ENCODE peak calls at places on chromosomes 2 and 18, in seven cellular contexts. O, N, S, Z, V, M and I are unnamed samples. For H3K4me1, the result is how much of the 10 kb centered on the place peaks cover.

GRCh38 chr2:215435261-215435808 is 533 bp downstream of the FN1 start:
- DNase-seq in N (peak), S (no peak), Z (no peak), V (no peak), O (no peak), M (no peak), I (no peak)

GRCh38 chr2:108928660-108929377 is 60.2 kb downstream of the EDAR start:
- DNase-seq in Z (no peak), M (no peak), N (no peak), V (no peak), S (no peak), O (no peak), I (no peak)

GRCh38 chr18:7512326-7512725 is 54.8 kb upstream of the PTPRM start:
- DNase-seq in S (no peak), M (no peak), N (no peak), V (no peak), Z (no peak), O (peak), I (no peak)

GRCh38 chr2:52312488-52312887 is 1280.6 kb upstream of the NRXN1 start:
- DNase-seq in N (no peak), O (no peak), M (no peak), Z (no peak), V (no peak), S (no peak), I (no peak)

GRCh38 chr2:177467646-177468045 is 75.1 kb downstream of the AGPS start:
- DNase-seq in M (no peak), S (no peak), O (no peak), V (no peak), Z (no peak), N (no peak), I (no peak)

GRCh38 chr2:151289972-151290335 is 486 bp upstream of the NMI start:
- DNase-seq in Z (no peak), N (peak), O (peak), M (no peak), S (no peak), V (no peak), I (no peak)

GRCh38 chr2:230619471-230619870 is 93.2 kb upstream of the CAB39 start:
- DNase-seq in M (no peak), O (no peak), N (no peak), S (no peak), V (no peak), Z (no peak), I (no peak)

GRCh38 chr2:152062130-152063091 is 36.4 kb downstream of the CACNB4 start:
- DNase-seq in V (no peak), N (no peak), Z (no peak), O (no peak), M (no peak), S (no peak), I (no peak)

GRCh38 chr2:170218931-170219330 is 41.0 kb downstream of the MYO3B start:
- DNase-seq in Z (no peak), M (no peak), O (no peak), S (no peak), N (no peak), V (no peak), I (no peak)

GRCh38 chr2:46275995-46276394 is 21.2 kb upstream of the EPAS1 start:
- DNase-seq in M (no peak), O (no peak), Z (no peak), N (no peak), V (no peak), S (no peak), I (no peak)

GRCh38 chr2:62642429-62643099 is 62.9 kb upstream of the EHBP1 start:
- DNase-seq in S (no peak), N (no peak), M (no peak), O (no peak), V (peak), Z (no peak), I (no peak)

GRCh38 chr2:175903384-175903936 is 98.6 kb downstream of the LNPK start:
- DNase-seq in S (no peak), N (no peak), V (no peak), M (no peak), O (no peak), Z (no peak), I (no peak)

GRCh38 chr2:40168546-40168945 is 283.3 kb downstream of the SLC8A1 start:
- DNase-seq in O (no peak), Z (no peak), S (no peak), V (no peak), M (no peak), N (no peak), I (no peak)
- TF ChIP-seq POLR2AphosphoS5 in O (no peak), Z (no peak), S (no peak), V (no peak), M (no peak), N (no peak), I (no peak)

DNA sequence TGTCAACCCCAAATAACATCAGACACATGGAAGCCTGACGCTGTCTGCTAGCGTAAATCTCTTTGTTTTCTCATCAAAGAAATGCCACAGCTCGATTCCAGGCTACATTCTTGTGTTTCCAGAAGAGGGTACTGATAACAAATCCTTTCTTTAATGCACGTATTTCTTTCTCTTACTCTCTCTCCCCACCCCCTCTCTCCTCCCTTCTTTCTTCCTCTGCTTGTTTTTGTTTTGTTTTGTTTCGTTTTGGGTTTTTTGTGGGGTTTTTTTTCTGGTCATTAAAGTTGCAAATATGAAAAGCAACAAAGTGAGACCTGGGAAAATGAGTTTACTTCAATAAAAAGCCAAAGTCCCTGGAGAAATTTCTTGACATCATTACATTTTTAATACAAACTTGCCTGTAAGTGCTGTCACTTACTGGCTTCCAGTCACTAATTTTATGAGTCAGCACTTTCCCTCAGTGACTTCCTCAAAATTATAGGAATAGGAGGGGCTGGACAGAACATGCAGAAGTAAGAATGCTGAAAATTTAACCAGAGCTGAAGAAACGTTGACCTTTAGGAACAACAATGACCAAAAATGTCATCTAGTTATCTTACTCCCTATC is 106.7 kb upstream of the NABP1 start:
- DNase-seq in S (no peak), V (no peak), O (no peak), N (peak), M (no peak), Z (peak), I (peak)
- H3K4me1 ChIP-seq in S (under half), V (under half), O (under half), N (under half), M (under half), Z (under half), I (under half)

GRCh38 chr2:56684371-56684770 is 500.6 kb downstream of the CCDC85A start:
- DNase-seq in Z (no peak), N (no peak), V (no peak), M (no peak), O (no peak), S (no peak), I (no peak)

GRCh38 chr2:56685205-56685604 is 501.4 kb downstream of the CCDC85A start:
- DNase-seq in V (no peak), Z (no peak), S (no peak), O (no peak), N (no peak), M (no peak), I (no peak)

GRCh38 chr2:56682397-56682760 is 498.6 kb downstream of the CCDC85A start:
- DNase-seq in M (no peak), S (no peak), V (no peak), O (no peak), Z (no peak), N (no peak), I (no peak)

GRCh38 chr2:56681659-56682396 is 498.0 kb downstream of the CCDC85A start:
- DNase-seq in N (no peak), S (no peak), V (no peak), Z (no peak), O (no peak), M (no peak), I (no peak)

GRCh38 chr2:56680971-56681631 is 497.3 kb downstream of the CCDC85A start:
- DNase-seq in N (no peak), Z (no peak), S (no peak), M (no peak), V (no peak), O (no peak), I (no peak)
- TF ChIP-seq SIN3A in N (no peak), Z (no peak), S (no peak), M (no peak), V (no peak), O (peak), I (no peak)

GRCh38 chr2:162917626-162918025 is 79.1 kb upstream of the KCNH7 start:
- DNase-seq in V (no peak), S (no peak), M (no peak), O (no peak), N (no peak), Z (no peak), I (no peak)
- TF ChIP-seq POLR2AphosphoS5 in V (no peak), S (no peak), M (no peak), O (no peak), N (no peak), Z (no peak), I (no peak)

GRCh38 chr2:165470351-165470750 is 853 bp downstream of the CSRNP3 start:
- DNase-seq in Z (no peak), V (no peak), O (no peak), M (no peak), N (no peak), S (no peak), I (no peak)
- H3K4me1 ChIP-seq in Z (under half), V (under half), O (under half), M (under half), N (under half), S (under half), I (under half)

DNA sequence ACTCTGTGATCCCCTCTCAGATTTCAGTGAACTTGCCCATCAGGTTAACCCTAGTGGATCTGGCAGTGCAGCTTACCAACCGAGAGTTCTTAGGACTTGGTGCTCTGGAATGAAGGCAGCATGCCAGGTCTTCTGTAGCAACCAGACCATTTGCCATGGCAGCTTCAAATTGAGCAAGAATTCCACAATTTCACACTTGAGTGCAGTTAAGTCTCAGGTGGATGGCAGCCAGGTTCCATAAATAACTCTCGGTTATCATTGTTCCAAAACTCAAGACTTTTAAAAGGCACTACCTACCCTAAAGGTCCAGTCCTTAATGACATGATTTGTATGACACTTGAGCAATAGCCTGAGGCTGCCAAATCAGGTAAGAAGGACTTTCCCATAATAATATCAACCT is 48.1 kb downstream of the GALNT3 start:
- DNase-seq in S (no peak), N (no peak), V (no peak), Z (no peak), M (no peak), O (no peak), I (no peak)
- TF ChIP-seq SIN3A in S (no peak), N (no peak), V (no peak), Z (no peak), M (no peak), O (no peak), I (no peak)

GRCh38 chr18:34158881-34159690 is 65.6 kb downstream of the NOL4 start:
- DNase-seq in V (peak), Z (no peak), O (peak), N (no peak), M (no peak), S (peak), I (no peak)
- TF ChIP-seq POLR2AphosphoS5 in V (no peak), Z (no peak), O (no peak), N (no peak), M (no peak), S (peak), I (no peak)